ENCODE peak calls at places on chromosomes 6 and 20, in four cellular contexts. L is heart right ventricle; O is stimulated activated naive CD8-positive, alpha-beta T cell treated with anti-CD3 and anti-CD28 coated beads, Interleukin-15, amount 100 ng/mL, for 72 hours; S is cardiac muscle cell. Y is an unnamed sample.

GRCh38 chr20:54630582-54630981 is 155.2 kb downstream of the DOK5 start:
- DNase-seq in L (no peak), O (no peak), S (no peak), Y (no peak)

GRCh38 chr6:70563540-70563939 is 3.2 kb upstream of the SDHAF4 start:
- DNase-seq in L (no peak), O (no peak), S (peak), Y (no peak)

GRCh38 chr20:21982559-21982958 is 277.1 kb downstream of the PAX1 start:
- DNase-seq in L (no peak), O (no peak), S (no peak), Y (no peak)

GRCh38 chr6:3882865-3883264 is 33.7 kb downstream of the FAM50B start:
- DNase-seq in L (no peak), O (no peak), S (peak), Y (no peak)

GRCh38 chr20:1788039-1788438 is 107.2 kb upstream of the SIRPA start:
- DNase-seq in L (no peak), O (no peak), S (no peak), Y (no peak)

GRCh38 chr6:108648186-108648585 is 87.5 kb downstream of the FOXO3 start:
- DNase-seq in L (no peak), O (no peak), S (no peak), Y (no peak)

GRCh38 chr6:1686117-1687098 is 76.7 kb downstream of the FOXC1 start:
- DNase-seq in L (no peak), O (no peak), S (peak), Y (no peak)

GRCh38 chr6:116034327-116034726 is 26.4 kb downstream of the FRK start:
- DNase-seq in L (no peak), O (no peak), S (peak), Y (no peak)

GRCh38 chr6:31639449-31639861 is 13.0 kb downstream of the BAG6 start:
- DNase-seq in L (no peak), O (no peak), S (peak), Y (no peak)

GRCh38 chr6:75424610-75425548 is 68.7 kb downstream of the FILIP1 start:
- DNase-seq in L (no peak), O (no peak), S (no peak), Y (no peak)

GRCh38 chr20:10217517-10218410 is 866 bp upstream of the SNAP25 start:
- DNase-seq in L (no peak), O (peak), S (peak), Y (peak)

GRCh38 chr20:64069614-64070243 is 6.7 kb downstream of the TCEA2 start:
- DNase-seq in L (no peak), O (no peak), S (peak), Y (no peak)